ENCODE peak calls at places on chromosomes 11 and 22, in eight cellular contexts. One of them, this sample, is unnamed.

GRCh38 chr11:44916797-44917196 is 33.9 kb downstream of the TP53I11 start:
- DNase-seq in MM.1S: peak
- DNase-seq in ELF-1: no peak
- DNase-seq in putamen: no peak
- DNase-seq in activated naive CD4-positive, alpha-beta T cell treated with anti-CD3 and anti-CD28 coated beads, Interleukin-2, amount 10 ng/mL, durations not matched to agents 7 days and 5 days: no peak
- DNase-seq in PC-9: no peak
- DNase-seq in stimulated activated CD4-positive, alpha-beta T cell treated with anti-CD3 and anti-CD28 coated beads, TNF-alpha, amount 100 ng/mL, for 1 hour: no peak
- DNase-seq in dorsolateral prefrontal cortex: no peak
- DNase-seq in this sample: no peak

GRCh38 chr22:38789606-38790005 is 4.3 kb downstream of the DNAL4 start:
- DNase-seq in MM.1S: no peak
- DNase-seq in ELF-1: no peak
- DNase-seq in putamen: no peak
- DNase-seq in activated naive CD4-positive, alpha-beta T cell treated with anti-CD3 and anti-CD28 coated beads, Interleukin-2, amount 10 ng/mL, durations not matched to agents 7 days and 5 days: no peak
- DNase-seq in PC-9: no peak
- DNase-seq in stimulated activated CD4-positive, alpha-beta T cell treated with anti-CD3 and anti-CD28 coated beads, TNF-alpha, amount 100 ng/mL, for 1 hour: no peak
- DNase-seq in dorsolateral prefrontal cortex: no peak
- DNase-seq in this sample: no peak

GRCh38 chr11:102377891-102378290 is 30.9 kb downstream of the BIRC2 start:
- DNase-seq in MM.1S: no peak
- DNase-seq in ELF-1: no peak
- DNase-seq in putamen: no peak
- DNase-seq in activated naive CD4-positive, alpha-beta T cell treated with anti-CD3 and anti-CD28 coated beads, Interleukin-2, amount 10 ng/mL, durations not matched to agents 7 days and 5 days: no peak
- DNase-seq in PC-9: no peak
- DNase-seq in stimulated activated CD4-positive, alpha-beta T cell treated with anti-CD3 and anti-CD28 coated beads, TNF-alpha, amount 100 ng/mL, for 1 hour: no peak
- DNase-seq in dorsolateral prefrontal cortex: no peak
- DNase-seq in this sample: no peak

GRCh38 chr11:29293825-29294224 is 723.0 kb downstream of the KCNA4 start:
- DNase-seq in MM.1S: peak
- DNase-seq in ELF-1: no peak
- DNase-seq in putamen: no peak
- DNase-seq in activated naive CD4-positive, alpha-beta T cell treated with anti-CD3 and anti-CD28 coated beads, Interleukin-2, amount 10 ng/mL, durations not matched to agents 7 days and 5 days: no peak
- DNase-seq in PC-9: no peak
- DNase-seq in stimulated activated CD4-positive, alpha-beta T cell treated with anti-CD3 and anti-CD28 coated beads, TNF-alpha, amount 100 ng/mL, for 1 hour: no peak
- DNase-seq in dorsolateral prefrontal cortex: no peak
- DNase-seq in this sample: peak

GRCh38 chr11:67372993-67373915 is at the start of gene CLCF1:
- DNase-seq in MM.1S: peak
- DNase-seq in ELF-1: no peak
- DNase-seq in putamen: no peak
- DNase-seq in activated naive CD4-positive, alpha-beta T cell treated with anti-CD3 and anti-CD28 coated beads, Interleukin-2, amount 10 ng/mL, durations not matched to agents 7 days and 5 days: peak
- DNase-seq in PC-9: peak
- DNase-seq in stimulated activated CD4-positive, alpha-beta T cell treated with anti-CD3 and anti-CD28 coated beads, TNF-alpha, amount 100 ng/mL, for 1 hour: peak
- DNase-seq in dorsolateral prefrontal cortex: no peak
- DNase-seq in this sample: no peak

GRCh38 chr11:83910135-83910534 is 624.0 kb upstream of the CCDC90B start:
- DNase-seq in MM.1S: no peak
- DNase-seq in ELF-1: no peak
- DNase-seq in putamen: no peak
- DNase-seq in activated naive CD4-positive, alpha-beta T cell treated with anti-CD3 and anti-CD28 coated beads, Interleukin-2, amount 10 ng/mL, durations not matched to agents 7 days and 5 days: no peak
- DNase-seq in PC-9: no peak
- DNase-seq in stimulated activated CD4-positive, alpha-beta T cell treated with anti-CD3 and anti-CD28 coated beads, TNF-alpha, amount 100 ng/mL, for 1 hour: no peak
- DNase-seq in dorsolateral prefrontal cortex: no peak
- DNase-seq in this sample: no peak

GRCh38 chr11:123164732-123165450 is 30.2 kb downstream of the CLMP start:
- DNase-seq in MM.1S: no peak
- DNase-seq in ELF-1: no peak
- DNase-seq in putamen: no peak
- DNase-seq in activated naive CD4-positive, alpha-beta T cell treated with anti-CD3 and anti-CD28 coated beads, Interleukin-2, amount 10 ng/mL, durations not matched to agents 7 days and 5 days: no peak
- DNase-seq in PC-9: no peak
- DNase-seq in stimulated activated CD4-positive, alpha-beta T cell treated with anti-CD3 and anti-CD28 coated beads, TNF-alpha, amount 100 ng/mL, for 1 hour: no peak
- DNase-seq in dorsolateral prefrontal cortex: no peak
- DNase-seq in this sample: no peak

GRCh38 chr11:69337211-69337721 is 43.3 kb downstream of the MYEOV start:
- DNase-seq in MM.1S: peak
- DNase-seq in ELF-1: no peak
- DNase-seq in putamen: no peak
- DNase-seq in activated naive CD4-positive, alpha-beta T cell treated with anti-CD3 and anti-CD28 coated beads, Interleukin-2, amount 10 ng/mL, durations not matched to agents 7 days and 5 days: peak
- DNase-seq in PC-9: no peak
- DNase-seq in stimulated activated CD4-positive, alpha-beta T cell treated with anti-CD3 and anti-CD28 coated beads, TNF-alpha, amount 100 ng/mL, for 1 hour: no peak
- DNase-seq in dorsolateral prefrontal cortex: no peak
- DNase-seq in this sample: no peak

This sample was measured in Ammon's horn.